ENCODE peak calls at places on chromosome 6, in seven cellular contexts. L is mesothelial cell of epicardium; X is stimulated activated CD4-positive, alpha-beta T cell treated with anti-CD3 and anti-CD28 coated beads, Interleukin-1b, Interleukin-23, amount 100 ng/mL, for 4 hours; H is AG09309; R is endothelial cell; P is fibroblast of the aortic adventitia; G is NCI-H2081. Z is an unnamed sample.

GRCh38 chr6:143408787-143409162 is 41.7 kb downstream of the ADAT2 start:
- DNase-seq in L (no peak), X (no peak), H (no peak), R (no peak), P (no peak), G (no peak), Z (no peak)

GRCh38 chr6:20444786-20445271 is 43.1 kb downstream of the E2F3 start:
- DNase-seq in L (no peak), X (no peak), H (no peak), R (no peak), P (peak; percentile 27), G (no peak), Z (no peak)

GRCh38 chr6:13261464-13261994 is 66.8 kb downstream of the TBC1D7 start:
- DNase-seq in L (no peak), X (no peak), H (no peak), R (no peak), P (no peak), G (no peak), Z (no peak)

GRCh38 chr6:105077592-105078463 is 102.0 kb downstream of the POPDC3 start:
- DNase-seq in L (no peak), X (no peak), H (peak; percentile 27), R (no peak), P (peak; percentile 73), G (peak; percentile 5), Z (no peak)

GRCh38 chr6:108651781-108652227 is 91.1 kb downstream of the FOXO3 start:
- DNase-seq in L (no peak), X (no peak), H (peak; percentile 88), R (no peak), P (peak; percentile 96), G (no peak), Z (no peak)

GRCh38 chr6:135675862-135676261 is 175.6 kb upstream of the PDE7B start:
- DNase-seq in L (no peak), X (no peak), H (no peak), R (peak; percentile 59), P (peak; percentile 37), G (no peak), Z (peak; percentile 60)

GRCh38 chr6:130337534-130337933 is 28.3 kb upstream of the TMEM200A start:
- DNase-seq in L (no peak), X (no peak), H (no peak), R (no peak), P (no peak), G (no peak), Z (no peak)

GRCh38 chr6:167572841-167573271 is 248.0 kb downstream of the TTLL2 start:
- DNase-seq in L (peak; percentile 36), X (no peak), H (no peak), R (no peak), P (no peak), G (no peak), Z (no peak)

GRCh38 chr6:41684311-41685182 is 46.3 kb downstream of the MDFI start:
- DNase-seq in L (no peak), X (no peak), H (no peak), R (no peak), P (no peak), G (no peak), Z (no peak)

GRCh38 chr6:158631678-158632537 is 12.6 kb downstream of the DYNLT1 start:
- DNase-seq in L (no peak), X (no peak), H (no peak), R (no peak), P (peak; percentile 90), G (no peak), Z (no peak)

GRCh38 chr6:10528170-10528981 is 7.2 kb downstream of the GCNT2 start:
- DNase-seq in L (no peak), X (no peak), H (no peak), R (no peak), P (peak; percentile 23), G (peak; percentile 39), Z (no peak)

GRCh38 chr6:112014483-112014882 is 39.4 kb upstream of the CCN6 start:
- DNase-seq in L (no peak), X (no peak), H (peak; percentile 79), R (no peak), P (peak; percentile 88), G (no peak), Z (no peak)

GRCh38 chr6:446418-447366 is 55.1 kb downstream of the IRF4 start:
- DNase-seq in L (no peak), X (peak; percentile 88), H (no peak), R (no peak), P (no peak), G (no peak), Z (peak; percentile 51)

GRCh38 chr6:17703256-17703694 is 3.5 kb downstream of the NUP153 start:
- DNase-seq in L (no peak), X (no peak), H (peak; percentile 42), R (no peak), P (peak; percentile 98), G (no peak), Z (no peak)

GRCh38 chr6:8017276-8017701 is 46.9 kb downstream of the BLOC1S5 start:
- DNase-seq in L (no peak), X (no peak), H (no peak), R (no peak), P (no peak), G (no peak), Z (no peak)

GRCh38 chr6:86871681-86872080 is 65.6 kb upstream of the HTR1E start:
- DNase-seq in L (no peak), X (no peak), H (no peak), R (no peak), P (no peak), G (no peak), Z (no peak)

GRCh38 chr6:11427827-11428245 is 109.7 kb upstream of the TMEM170B start:
- DNase-seq in L (no peak), X (no peak), H (no peak), R (no peak), P (no peak), G (no peak), Z (no peak)

GRCh38 chr6:78436335-78436734 is 431.0 kb upstream of the IRAK1BP1 start:
- DNase-seq in L (no peak), X (no peak), H (peak; percentile 24), R (no peak), P (peak; percentile 59), G (no peak), Z (peak; percentile 21)

GRCh38 chr6:34581561-34581920 is 25.4 kb upstream of the SPDEF start:
- DNase-seq in L (no peak), X (no peak), H (no peak), R (no peak), P (no peak), G (no peak), Z (no peak)

GRCh38 chr6:89818977-89819335 is 638 bp downstream of the MDN1 start:
- DNase-seq in L (no peak), X (no peak), H (no peak), R (no peak), P (peak; percentile 47), G (no peak), Z (no peak)

GRCh38 chr6:123715243-123715863 is 78.6 kb upstream of the TRDN start:
- DNase-seq in L (no peak), X (no peak), H (no peak), R (peak; percentile 43), P (peak; percentile 63), G (peak; percentile 2), Z (peak; percentile 22)

GRCh38 chr6:53109612-53110011 is 39.0 kb downstream of the GCM1 start:
- DNase-seq in L (no peak), X (no peak), H (no peak), R (no peak), P (no peak), G (no peak), Z (no peak)

GRCh38 chr6:81562169-81562568 is 190.3 kb downstream of the TENT5A start:
- DNase-seq in L (no peak), X (no peak), H (peak; percentile 47), R (no peak), P (peak; percentile 84), G (no peak), Z (no peak)

GRCh38 chr6:150492941-150493340 is 106.7 kb upstream of the PLEKHG1 start:
- DNase-seq in L (no peak), X (no peak), H (no peak), R (no peak), P (peak; percentile 50), G (no peak), Z (no peak)

GRCh38 chr6:75735491-75736186 is 13.4 kb upstream of the MYO6 start:
- DNase-seq in L (no peak), X (no peak), H (no peak), R (no peak), P (peak; percentile 33), G (no peak), Z (no peak)

GRCh38 chr6:168136001-168136400 is 57.0 kb upstream of the FRMD1 start:
- DNase-seq in L (no peak), X (no peak), H (no peak), R (no peak), P (no peak), G (no peak), Z (no peak)

GRCh38 chr6:84825461-84825860 is 61.1 kb upstream of the TBX18 start:
- DNase-seq in L (no peak), X (no peak), H (no peak), R (no peak), P (peak; percentile 53), G (no peak), Z (no peak)

GRCh38 chr6:33312361-33313104 is 1.3 kb downstream of the TAPBP start:
- DNase-seq in L (peak; percentile 58), X (peak; percentile 67), H (no peak), R (peak; percentile 33), P (peak; percentile 60), G (peak; percentile 82), Z (peak; percentile 89)

GRCh38 chr6:127013865-127014264 is 104.6 kb upstream of the RSPO3 start:
- DNase-seq in L (no peak), X (no peak), H (no peak), R (no peak), P (no peak), G (no peak), Z (no peak)

GRCh38 chr6:123777554-123777953 is 26.1 kb upstream of the NKAIN2 start:
- DNase-seq in L (no peak), X (no peak), H (no peak), R (no peak), P (peak; percentile 25), G (peak; percentile 17), Z (no peak)

GRCh38 chr6:44342489-44342888 is at the start of gene SPATS1:
- DNase-seq in L (no peak), X (no peak), H (no peak), R (peak; percentile 25), P (no peak), G (no peak), Z (no peak)

GRCh38 chr6:63527658-63528514 is 44.4 kb upstream of the LOC128125822 start:
- DNase-seq in L (no peak), X (no peak), H (peak; percentile 81), R (no peak), P (peak; percentile 98), G (no peak), Z (no peak)

GRCh38 chr6:90088009-90088408 is 193.7 kb downstream of the GJA10 start:
- DNase-seq in L (no peak), X (no peak), H (no peak), R (no peak), P (peak; percentile 53), G (no peak), Z (no peak)

GRCh38 chr6:83192456-83192855 is 609 bp downstream of the PGM3 start:
- DNase-seq in L (no peak), X (no peak), H (no peak), R (no peak), P (peak; percentile 22), G (no peak), Z (no peak)

Z was measured in WERI-Rb-1.